ENCODE peak calls at places on chromosomes 5 and 9, in four cellular contexts. X is NCI-H1694 treated with DMSO at 0.1 percent for 48 hours; G is stimulated activated CD8-positive, alpha-beta memory T cell treated with anti-CD3 and anti-CD28 coated beads, Interleukin-15, amount 100 ng/mL, for 1 hour; Y is non-pigmented ciliary epithelial cell. I is an unnamed sample.

GRCh38 chr9:115118471-115119156 is 657 bp upstream of the TNC start:
- DNase-seq in X (no peak), G (no peak), Y (peak), I (no peak)

GRCh38 chr5:40717281-40717680 is 37.6 kb downstream of the PTGER4 start:
- DNase-seq in X (no peak), G (no peak), Y (peak), I (no peak)

GRCh38 chr5:62093981-62094380 is 212.0 kb upstream of the KIF2A start:
- DNase-seq in G (no peak), X (peak), Y (peak), I (peak)

GRCh38 chr5:63341442-63341841 is 620.8 kb downstream of the HTR1A start:
- DNase-seq in G (no peak), X (no peak), Y (no peak), I (no peak)

GRCh38 chr9:101453776-101454570 is 18.4 kb upstream of the ALDOB start:
- DNase-seq in Y (no peak), X (no peak), G (no peak), I (no peak)

GRCh38 chr9:826500-827280 is 14.8 kb upstream of the DMRT1 start:
- DNase-seq in G (no peak), X (no peak), Y (no peak), I (no peak)

GRCh38 chr5:96254980-96255681 is 177.9 kb downstream of the PCSK1 start:
- DNase-seq in X (no peak), Y (peak), G (no peak), I (no peak)

GRCh38 chr5:23027341-23027740 is 174.2 kb upstream of the CDH12 start:
- DNase-seq in X (peak), Y (no peak), G (no peak), I (no peak)

GRCh38 chr5:32090755-32091128 is 83.4 kb downstream of the GOLPH3 start:
- DNase-seq in Y (no peak), G (no peak), X (no peak), I (no peak)

GRCh38 chr5:79875230-79875629 is 115.8 kb downstream of the MTX3 start:
- DNase-seq in G (no peak), Y (no peak), X (no peak), I (no peak)

GRCh38 chr5:4907636-4908035 is 232.5 kb upstream of the ADAMTS16 start:
- DNase-seq in G (no peak), X (no peak), Y (no peak), I (no peak)

GRCh38 chr5:62260510-62260909 is 45.5 kb upstream of the KIF2A start:
- DNase-seq in X (peak), Y (no peak), G (no peak), I (no peak)

GRCh38 chr5:149962040-149962439 is 1.5 kb downstream of the SLC26A2 start:
- DNase-seq in X (peak), Y (peak), G (no peak), I (peak)

GRCh38 chr5:150780180-150780692 is 1.7 kb downstream of the SMIM3 start:
- DNase-seq in X (no peak), Y (no peak), G (no peak), I (peak)

GRCh38 chr5:111735829-111736228 is 21.2 kb downstream of the NREP start:
- DNase-seq in Y (peak), X (no peak), G (no peak), I (no peak)

GRCh38 chr9:129866373-129867137 is 31.3 kb downstream of the USP20 start:
- DNase-seq in X (no peak), G (no peak), Y (no peak), I (no peak)

GRCh38 chr9:138053996-138054752 is 176.6 kb downstream of the CACNA1B start:
- DNase-seq in G (no peak), X (no peak), Y (no peak), I (no peak)

GRCh38 chr9:127118597-127119318 is 3.7 kb downstream of the ANGPTL2 start:
- DNase-seq in Y (no peak), G (no peak), X (no peak), I (peak)

GRCh38 chr9:18849186-18849724 is 183.8 kb downstream of the SAXO1 start:
- DNase-seq in G (no peak), Y (no peak), X (no peak), I (no peak)

GRCh38 chr9:97570899-97571298 is 62.3 kb downstream of the TSTD2 start:
- DNase-seq in Y (no peak), X (no peak), G (no peak), I (no peak)

GRCh38 chr9:18405240-18405639 is 68.7 kb upstream of the ADAMTSL1 start:
- DNase-seq in X (peak), G (no peak), Y (no peak), I (no peak)

GRCh38 chr5:66169534-66169933 is 25.4 kb downstream of the SREK1 start:
- DNase-seq in X (no peak), G (no peak), Y (no peak), I (peak)

GRCh38 chr5:16926417-16926816 is 9.7 kb downstream of the MYO10 start:
- DNase-seq in G (no peak), X (no peak), Y (no peak), I (no peak)

GRCh38 chr9:91949946-91950664 is at the start of gene ROR2:
- DNase-seq in G (no peak), X (peak), Y (no peak), I (peak)

GRCh38 chr5:83472213-83472507 is 616 bp downstream of the VCAN start:
- DNase-seq in G (no peak), Y (no peak), X (peak), I (no peak)

GRCh38 chr5:36079200-36079761 is 12.6 kb upstream of the UGT3A2 start:
- DNase-seq in X (peak), Y (peak), G (no peak), I (peak)

GRCh38 chr5:72786676-72787075 is 29.8 kb upstream of the TNPO1 start:
- DNase-seq in Y (no peak), G (no peak), X (no peak), I (no peak)

GRCh38 chr5:147661576-147661975 is 121.0 kb downstream of the JAKMIP2 start:
- DNase-seq in G (no peak), X (no peak), Y (peak), I (no peak)

GRCh38 chr9:78292716-78293497 is 4.0 kb upstream of the PSAT1 start:
- DNase-seq in G (no peak), Y (no peak), X (no peak), I (no peak)

GRCh38 chr5:97377582-97377981 is 194.5 kb upstream of the RIOK2 start:
- DNase-seq in X (no peak), G (no peak), Y (no peak), I (no peak)

GRCh38 chr5:115543365-115543700 is 1.2 kb downstream of the FEM1C start:
- DNase-seq in X (no peak), Y (no peak), G (no peak), I (peak)

GRCh38 chr5:61412344-61412743 is 80.3 kb downstream of the ZSWIM6 start:
- DNase-seq in Y (no peak), G (no peak), X (no peak), I (no peak)

GRCh38 chr9:95764490-95764889 is 111.0 kb upstream of the ERCC6L2 start:
- DNase-seq in G (no peak), X (no peak), Y (no peak), I (no peak)

I was measured in GM12865.